ENCODE peak calls at places on chromosome 12, in six cellular contexts. One of them, this sample, is unnamed. For H3K4me1 and H3K9me3, the result is how much of the 10 kb centered on the place peaks cover.

GRCh38 chr12:7117670-7118069 is 8.7 kb upstream of the C1RL start:
- DNase-seq in DND-41: no peak
- DNase-seq in CD4-positive, alpha-beta memory T cell: no peak
- DNase-seq in endodermal cell: no peak
- DNase-seq in testis: no peak
- DNase-seq in A673: no peak
- DNase-seq in this sample: no peak

GRCh38 chr12:3152013-3152412 is 74.8 kb downstream of the TSPAN9 start:
- DNase-seq in DND-41: no peak
- DNase-seq in CD4-positive, alpha-beta memory T cell: no peak
- DNase-seq in endodermal cell: peak
- DNase-seq in testis: no peak
- DNase-seq in A673: peak
- DNase-seq in this sample: no peak

GRCh38 chr12:6430124-6430989 is 14.4 kb upstream of the CD27 start:
- DNase-seq in DND-41: no peak
- DNase-seq in CD4-positive, alpha-beta memory T cell: no peak
- DNase-seq in endodermal cell: peak
- DNase-seq in testis: peak
- DNase-seq in A673: peak
- DNase-seq in this sample: peak

GRCh38 chr12:131242741-131243496 is 289.2 kb downstream of the ADGRD1 start:
- DNase-seq in DND-41: peak
- DNase-seq in CD4-positive, alpha-beta memory T cell: no peak
- DNase-seq in endodermal cell: peak
- DNase-seq in testis: peak
- DNase-seq in A673: peak
- DNase-seq in this sample: peak

GRCh38 chr12:124827588-124828184 is 36.0 kb downstream of the SCARB1 start:
- DNase-seq in DND-41: no peak
- DNase-seq in CD4-positive, alpha-beta memory T cell: no peak
- DNase-seq in endodermal cell: no peak
- DNase-seq in testis: no peak
- DNase-seq in A673: no peak
- DNase-seq in this sample: no peak

GRCh38 chr12:14885718-14886201 is at the start of gene MGP:
- DNase-seq in DND-41: no peak
- DNase-seq in CD4-positive, alpha-beta memory T cell: no peak
- DNase-seq in endodermal cell: no peak
- DNase-seq in testis: peak
- DNase-seq in A673: no peak
- DNase-seq in this sample: peak

GRCh38 chr12:100359822-100360221 is 2.9 kb downstream of the SLC17A8 start:
- DNase-seq in DND-41: no peak
- DNase-seq in CD4-positive, alpha-beta memory T cell: no peak
- DNase-seq in endodermal cell: peak
- DNase-seq in testis: no peak
- DNase-seq in A673: peak
- DNase-seq in this sample: no peak

GRCh38 chr12:34406996-34407300 is 384.7 kb downstream of the ALG10 start:
- DNase-seq in DND-41: no peak
- DNase-seq in CD4-positive, alpha-beta memory T cell: no peak
- DNase-seq in endodermal cell: no peak
- DNase-seq in testis: peak
- DNase-seq in A673: no peak
- DNase-seq in this sample: no peak

GRCh38 chr12:69343885-69344612 is 4.1 kb upstream of the LYZ start:
- DNase-seq in DND-41: no peak
- DNase-seq in CD4-positive, alpha-beta memory T cell: no peak
- DNase-seq in endodermal cell: no peak
- DNase-seq in testis: no peak
- DNase-seq in A673: no peak
- DNase-seq in this sample: no peak

GRCh38 chr12:130127527-130127908 is 34.7 kb upstream of the FZD10 start:
- DNase-seq in DND-41: no peak
- DNase-seq in CD4-positive, alpha-beta memory T cell: no peak
- DNase-seq in endodermal cell: peak
- DNase-seq in testis: peak
- DNase-seq in A673: no peak
- DNase-seq in this sample: no peak

GRCh38 chr12:119328111-119328510 is 6.4 kb upstream of the CCDC60 start:
- DNase-seq in DND-41: peak
- DNase-seq in CD4-positive, alpha-beta memory T cell: no peak
- DNase-seq in endodermal cell: peak
- DNase-seq in testis: peak
- DNase-seq in A673: peak
- DNase-seq in this sample: peak

GRCh38 chr12:27695556-27696292 is 523 bp upstream of the REP15 start:
- DNase-seq in DND-41: no peak
- DNase-seq in CD4-positive, alpha-beta memory T cell: no peak
- DNase-seq in endodermal cell: no peak
- DNase-seq in testis: no peak
- DNase-seq in A673: no peak
- DNase-seq in this sample: no peak

DNA sequence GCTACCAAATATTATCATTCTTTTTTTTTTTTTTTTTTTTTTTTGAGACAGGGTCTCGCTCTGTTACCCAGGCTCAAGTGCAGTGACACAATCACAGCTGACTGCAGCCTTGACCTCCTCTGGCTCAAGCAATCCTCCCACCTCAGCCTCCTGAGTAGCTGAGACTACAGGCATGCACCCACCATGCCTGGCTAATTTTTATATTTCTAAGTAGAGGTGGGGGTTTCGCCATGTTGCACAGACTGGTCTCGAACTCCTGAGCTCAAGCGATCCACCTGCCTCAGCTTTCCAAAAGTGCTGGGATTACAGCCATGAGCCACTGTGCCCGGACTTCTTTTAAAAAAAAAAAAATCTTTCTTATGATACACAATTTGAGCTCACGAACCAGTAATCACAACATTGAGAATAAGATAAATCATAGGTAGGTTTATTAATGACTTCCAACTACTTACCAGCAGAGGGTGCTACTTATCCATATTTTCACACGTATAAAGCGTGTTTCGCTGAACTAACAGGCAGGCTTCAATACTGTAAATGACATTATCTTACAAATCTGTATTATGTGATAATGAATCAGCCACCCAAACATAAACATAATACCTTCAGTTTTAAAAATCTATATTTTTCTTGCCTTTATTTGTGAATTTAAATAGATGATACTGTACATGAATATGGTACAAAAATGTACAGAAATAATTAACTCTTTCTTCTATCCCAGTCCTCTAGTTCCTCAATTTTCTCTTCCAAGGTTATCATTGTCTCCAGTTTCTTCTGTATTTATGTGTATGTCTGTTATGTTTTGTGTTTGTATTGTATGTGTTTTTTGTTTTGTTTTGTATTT is 42.5 kb upstream of the BCAT1 start:
- DNase-seq in DND-41: peak
- DNase-seq in CD4-positive, alpha-beta memory T cell: peak
- DNase-seq in endodermal cell: no peak
- DNase-seq in testis: no peak
- DNase-seq in A673: peak
- DNase-seq in this sample: no peak
- H3K4me1 ChIP-seq in DND-41: under half
- H3K4me1 ChIP-seq in CD4-positive, alpha-beta memory T cell: under half
- H3K4me1 ChIP-seq in endodermal cell: under half
- H3K4me1 ChIP-seq in testis: under half
- H3K4me1 ChIP-seq in A673: under half
- H3K4me1 ChIP-seq in this sample: under half

GRCh38 chr12:132952371-132953162 is 3.5 kb downstream of the ZNF605 start:
- DNase-seq in DND-41: no peak
- DNase-seq in CD4-positive, alpha-beta memory T cell: no peak
- DNase-seq in endodermal cell: peak
- DNase-seq in testis: no peak
- DNase-seq in A673: no peak
- DNase-seq in this sample: no peak

GRCh38 chr12:132948146-132949066 is 7.7 kb downstream of the ZNF605 start:
- DNase-seq in DND-41: no peak
- DNase-seq in CD4-positive, alpha-beta memory T cell: no peak
- DNase-seq in endodermal cell: peak
- DNase-seq in testis: no peak
- DNase-seq in A673: no peak
- DNase-seq in this sample: no peak

GRCh38 chr12:132951649-132952048 is 4.5 kb downstream of the ZNF605 start:
- DNase-seq in DND-41: no peak
- DNase-seq in CD4-positive, alpha-beta memory T cell: no peak
- DNase-seq in endodermal cell: no peak
- DNase-seq in testis: no peak
- DNase-seq in A673: no peak
- DNase-seq in this sample: no peak

GRCh38 chr12:132950844-132951535 is 5.1 kb downstream of the ZNF605 start:
- DNase-seq in DND-41: no peak
- DNase-seq in CD4-positive, alpha-beta memory T cell: no peak
- DNase-seq in endodermal cell: peak
- DNase-seq in testis: no peak
- DNase-seq in A673: no peak
- DNase-seq in this sample: no peak

DNA sequence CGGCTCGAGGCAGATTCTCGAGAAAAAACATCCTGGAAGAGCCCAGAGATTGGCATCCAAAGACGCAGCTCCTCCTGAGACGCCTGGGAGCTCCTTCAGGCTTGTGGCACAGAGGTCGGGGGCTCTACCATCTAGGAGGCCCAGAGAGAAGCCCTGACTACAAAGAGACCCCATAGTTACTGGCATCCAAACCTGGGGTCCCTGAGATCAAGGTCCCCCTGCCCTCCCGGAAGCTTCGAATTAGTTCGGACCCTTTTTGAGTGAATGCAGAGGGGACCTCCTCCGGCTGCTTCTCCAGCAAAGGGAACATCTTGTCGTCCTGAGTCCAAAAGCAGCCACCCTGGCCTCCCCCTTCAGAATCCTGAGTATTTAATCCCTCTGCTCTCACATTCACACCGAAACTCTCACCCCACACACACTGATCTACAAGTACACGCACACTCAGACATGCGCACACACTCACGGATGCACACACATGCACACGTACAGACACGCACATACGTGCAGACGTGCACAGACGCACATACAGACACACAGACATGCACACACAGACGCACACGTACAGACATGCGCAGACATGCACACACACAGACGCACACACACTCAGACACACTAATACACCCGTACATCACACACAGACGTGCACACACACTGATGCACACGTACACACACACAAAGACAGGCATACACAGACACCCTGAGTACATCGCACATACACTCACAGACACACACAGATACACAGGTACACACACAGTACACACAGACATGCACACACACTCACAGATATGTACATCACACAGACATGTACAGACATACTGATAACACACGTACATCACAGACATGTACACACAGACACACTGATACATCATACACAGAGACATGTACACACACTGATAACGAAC is 5.9 kb downstream of the ZNF605 start:
- DNase-seq in DND-41: no peak
- DNase-seq in CD4-positive, alpha-beta memory T cell: no peak
- DNase-seq in endodermal cell: peak
- DNase-seq in testis: no peak
- DNase-seq in A673: no peak
- DNase-seq in this sample: no peak
- H3K9me3 ChIP-seq in DND-41: half or more
- H3K9me3 ChIP-seq in CD4-positive, alpha-beta memory T cell: under half
- H3K9me3 ChIP-seq in endodermal cell: half or more
- H3K9me3 ChIP-seq in testis: under half
- H3K9me3 ChIP-seq in A673: under half
- H3K9me3 ChIP-seq in this sample: under half

GRCh38 chr12:116708826-116709756 is 28.8 kb downstream of the SPRING1 start:
- DNase-seq in DND-41: peak
- DNase-seq in CD4-positive, alpha-beta memory T cell: peak
- DNase-seq in endodermal cell: peak
- DNase-seq in testis: peak
- DNase-seq in A673: peak
- DNase-seq in this sample: peak

GRCh38 chr12:116713529-116713928 is 24.3 kb downstream of the SPRING1 start:
- DNase-seq in DND-41: no peak
- DNase-seq in CD4-positive, alpha-beta memory T cell: no peak
- DNase-seq in endodermal cell: no peak
- DNase-seq in testis: no peak
- DNase-seq in A673: no peak
- DNase-seq in this sample: no peak

GRCh38 chr12:116712458-116713303 is 25.2 kb downstream of the SPRING1 start:
- DNase-seq in DND-41: no peak
- DNase-seq in CD4-positive, alpha-beta memory T cell: no peak
- DNase-seq in endodermal cell: no peak
- DNase-seq in testis: no peak
- DNase-seq in A673: peak
- DNase-seq in this sample: peak

GRCh38 chr12:116710367-116710766 is 27.5 kb downstream of the SPRING1 start:
- DNase-seq in DND-41: no peak
- DNase-seq in CD4-positive, alpha-beta memory T cell: no peak
- DNase-seq in endodermal cell: no peak
- DNase-seq in testis: no peak
- DNase-seq in A673: no peak
- DNase-seq in this sample: no peak

DNA sequence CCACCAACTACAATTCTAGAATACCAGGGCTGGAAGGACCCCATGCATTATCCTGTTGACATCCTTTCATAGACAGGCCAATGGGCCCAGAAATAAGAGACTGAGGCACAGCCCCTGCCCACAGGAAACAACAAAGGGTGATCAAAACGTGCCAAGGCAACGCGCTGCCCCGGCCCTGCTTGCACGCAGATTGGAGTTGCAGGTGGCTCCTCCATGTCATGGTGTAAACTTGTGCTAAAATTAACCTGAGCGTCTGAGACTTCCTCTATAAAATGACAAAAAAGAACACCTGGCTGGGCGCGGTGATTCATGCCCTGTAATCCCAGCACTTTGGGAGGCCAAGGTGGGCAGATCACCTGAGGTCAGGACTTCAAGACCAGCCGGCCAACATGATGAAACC is 30.1 kb downstream of the SPRING1 start:
- DNase-seq in DND-41: no peak
- DNase-seq in CD4-positive, alpha-beta memory T cell: no peak
- DNase-seq in endodermal cell: no peak
- DNase-seq in testis: no peak
- DNase-seq in A673: no peak
- DNase-seq in this sample: no peak
- H3K4me1 ChIP-seq in DND-41: under half
- H3K4me1 ChIP-seq in CD4-positive, alpha-beta memory T cell: under half
- H3K4me1 ChIP-seq in endodermal cell: under half
- H3K4me1 ChIP-seq in testis: under half
- H3K4me1 ChIP-seq in A673: under half
- H3K4me1 ChIP-seq in this sample: under half

DNA sequence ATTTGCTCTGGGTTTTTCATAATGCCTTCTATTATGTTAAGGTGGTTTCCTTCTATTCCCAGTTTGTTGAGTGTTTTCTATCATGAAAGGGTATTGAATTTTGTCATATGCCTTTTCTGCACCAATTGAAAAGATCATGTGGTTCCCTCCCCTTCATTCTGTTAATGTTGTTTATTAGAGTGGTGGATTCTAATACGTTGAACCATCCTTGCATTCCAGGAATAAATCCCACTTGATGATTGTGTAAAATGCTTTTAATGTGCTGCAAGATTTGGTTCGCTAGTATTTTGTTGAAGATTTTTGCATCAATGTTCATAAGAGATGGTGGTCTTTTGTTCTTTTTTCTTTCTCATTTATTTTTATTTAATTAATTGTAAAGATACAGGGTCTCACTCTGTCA is 55.2 kb downstream of the ATP23 start:
- DNase-seq in DND-41: no peak
- DNase-seq in CD4-positive, alpha-beta memory T cell: no peak
- DNase-seq in endodermal cell: no peak
- DNase-seq in testis: no peak
- DNase-seq in A673: no peak
- DNase-seq in this sample: no peak
- H3K9me3 ChIP-seq in DND-41: under half
- H3K9me3 ChIP-seq in CD4-positive, alpha-beta memory T cell: under half
- H3K9me3 ChIP-seq in endodermal cell: half or more
- H3K9me3 ChIP-seq in testis: under half
- H3K9me3 ChIP-seq in A673: under half
- H3K9me3 ChIP-seq in this sample: under half

This sample was measured in BE2C.